ENCODE peak calls at places on chromosomes 12 and 14, in six cellular contexts. J is SW 1271; D is A172; Y is sciatic nerve; V is lower leg skin; U is stimulated activated CD8-positive, alpha-beta memory T cell treated with anti-CD3 and anti-CD28 coated beads, Interleukin-4, amount 100 ng/mL, for 24 hours. Z is an unnamed sample.

GRCh38 chr14:20707622-20708021 is 19.1 kb downstream of the ANG start:
- DNase-seq in J (no peak), D (peak; percentile 6), Y (no peak), V (no peak), U (no peak), Z (no peak)

GRCh38 chr12:48787791-48788521 is 933 bp downstream of the ADCY6 start:
- DNase-seq in J (no peak), D (no peak), Y (no peak), V (no peak), U (no peak), Z (no peak)

GRCh38 chr12:80596509-80596908 is 110.9 kb upstream of the MYF6 start:
- DNase-seq in J (no peak), D (no peak), Y (no peak), V (no peak), U (no peak), Z (no peak)

GRCh38 chr12:10339441-10339840 is 31.8 kb downstream of the KLRD1 start:
- DNase-seq in J (peak; percentile 54), D (peak; percentile 27), Y (no peak), V (no peak), U (no peak), Z (no peak)

GRCh38 chr12:56213878-56214277 is 7.8 kb downstream of the RNF41 start:
- DNase-seq in J (no peak), D (no peak), Y (no peak), V (no peak), U (no peak), Z (no peak)

GRCh38 chr14:99740411-99740810 is 52.8 kb upstream of the EML1 start:
- DNase-seq in J (no peak), D (no peak), Y (no peak), V (no peak), U (no peak), Z (no peak)

GRCh38 chr12:68886636-68887572 is 46.1 kb downstream of the CPM start:
- DNase-seq in J (no peak), D (no peak), Y (no peak), V (no peak), U (no peak), Z (no peak)

GRCh38 chr12:6772331-6772695 is at the start of gene LAG3:
- DNase-seq in J (no peak), D (no peak), Y (no peak), V (no peak), U (peak; percentile 65), Z (no peak)

GRCh38 chr14:104640681-104641080 is 36.1 kb upstream of the TMEM179 start:
- DNase-seq in J (no peak), D (no peak), Y (no peak), V (no peak), U (no peak), Z (no peak)

GRCh38 chr14:59634617-59635016 is 58.0 kb upstream of the CCDC175 start:
- DNase-seq in J (no peak), D (no peak), Y (no peak), V (no peak), U (no peak), Z (no peak)

GRCh38 chr12:11085419-11085818 is 6.7 kb downstream of the TAS2R43 start:
- DNase-seq in J (no peak), D (no peak), Y (no peak), V (no peak), U (no peak), Z (no peak)

GRCh38 chr12:128388461-128388921 is 121.5 kb downstream of the TMEM132C start:
- DNase-seq in J (no peak), D (no peak), Y (no peak), V (peak; percentile 23), U (peak; percentile 2), Z (no peak)

GRCh38 chr12:100267603-100268281 is 765 bp downstream of the SCYL2 start:
- DNase-seq in J (peak; percentile 43), D (peak; percentile 16), Y (no peak), V (peak; percentile 19), U (peak; percentile 8), Z (no peak)

GRCh38 chr12:52236386-52237050 is 3.5 kb downstream of the KRT7 start:
- DNase-seq in J (no peak), D (no peak), Y (no peak), V (no peak), U (no peak), Z (no peak)

GRCh38 chr12:128008341-128008740 is 258.6 kb upstream of the TMEM132C start:
- DNase-seq in J (no peak), D (peak; percentile 58), Y (no peak), V (no peak), U (no peak), Z (no peak)

GRCh38 chr12:62581288-62582064 is 114.8 kb downstream of the MON2 start:
- DNase-seq in J (peak; percentile 74), D (peak; percentile 55), Y (no peak), V (no peak), U (no peak), Z (no peak)

GRCh38 chr12:6632026-6632978 is 3.5 kb downstream of the LPAR5 start:
- DNase-seq in J (no peak), D (no peak), Y (no peak), V (peak; percentile 39), U (no peak), Z (no peak)

GRCh38 chr12:7206691-7207090 is 17.2 kb downstream of the PEX5 start:
- DNase-seq in J (no peak), D (no peak), Y (no peak), V (no peak), U (no peak), Z (no peak)

GRCh38 chr14:100629696-100630095 is 42.5 kb upstream of the BEGAIN start:
- DNase-seq in J (no peak), D (peak; percentile 55), Y (no peak), V (no peak), U (no peak), Z (no peak)

GRCh38 chr14:33617154-33617553 is 333.7 kb downstream of the EGLN3 start:
- DNase-seq in J (no peak), D (peak; percentile 55), Y (no peak), V (no peak), U (no peak), Z (peak; percentile 88)

GRCh38 chr14:102835959-102836358 is 58.7 kb downstream of the TRAF3 start:
- DNase-seq in J (no peak), D (no peak), Y (no peak), V (no peak), U (no peak), Z (no peak)

GRCh38 chr14:25150934-25151790 is 101.2 kb upstream of the STXBP6 start:
- DNase-seq in J (peak; percentile 63), D (peak; percentile 10), Y (no peak), V (no peak), U (no peak), Z (peak; percentile 7)

GRCh38 chr14:106023411-106023810 is 497.0 kb downstream of the TMEM121 start:
- DNase-seq in J (no peak), D (no peak), Y (no peak), V (no peak), U (no peak), Z (no peak)

GRCh38 chr14:48914382-48914781 is 671.8 kb downstream of the RPS29 start:
- DNase-seq in J (no peak), D (no peak), Y (no peak), V (no peak), U (no peak), Z (no peak)

GRCh38 chr12:72499244-72499643 is 227.1 kb downstream of the TRHDE start:
- DNase-seq in J (no peak), D (no peak), Y (no peak), V (no peak), U (no peak), Z (no peak)

GRCh38 chr12:131836193-131836592 is 8.0 kb downstream of the MMP17 start:
- DNase-seq in J (peak; percentile 17), D (no peak), Y (no peak), V (no peak), U (no peak), Z (no peak)

GRCh38 chr14:77183896-77184295 is 2.3 kb downstream of the TMEM63C start:
- DNase-seq in J (no peak), D (no peak), Y (no peak), V (no peak), U (no peak), Z (no peak)

GRCh38 chr12:27177716-27178115 is 66.4 kb upstream of the STK38L start:
- DNase-seq in J (peak; percentile 12), D (peak; percentile 44), Y (no peak), V (no peak), U (no peak), Z (peak; percentile 5)

GRCh38 chr12:131290255-131290959 is 336.7 kb downstream of the ADGRD1 start:
- DNase-seq in J (no peak), D (no peak), Y (no peak), V (no peak), U (no peak), Z (no peak)

GRCh38 chr14:64734990-64735389 is 30.8 kb downstream of the PLEKHG3 start:
- DNase-seq in J (no peak), D (no peak), Y (no peak), V (no peak), U (no peak), Z (no peak)